ENCODE peak calls at places on chromosomes 13 and 19, in nine cellular contexts. B is tibial artery; L is effector CD4-positive, alpha-beta T cell; T is effector memory CD8-positive, alpha-beta T cell; K is H54; E is CD8-positive, alpha-beta T cell; O is substantia nigra; A is EL; R is stimulated activated naive CD4-positive, alpha-beta T cell treated with Interleukin-2 at 50 U/mL for 16 hours. M is an unnamed sample.

GRCh38 chr13:105363747-105364177 is 1171.7 kb downstream of the EFNB2 start:
- DNase-seq in B (no peak), L (no peak), T (no peak), K (no peak), E (no peak), O (no peak), A (no peak), R (no peak), M (no peak)

GRCh38 chr13:78147905-78148304 is 229.3 kb upstream of the EDNRB start:
- DNase-seq in B (no peak), L (no peak), T (no peak), K (no peak), E (no peak), O (no peak), A (peak), R (no peak), M (no peak)

GRCh38 chr19:53545271-53546065 is 7.5 kb downstream of the ZNF331 start:
- DNase-seq in B (no peak), L (no peak), T (no peak), K (peak), E (no peak), O (no peak), A (peak), R (no peak), M (no peak)

GRCh38 chr13:33172400-33172799 is 113.2 kb downstream of the STARD13 start:
- DNase-seq in B (no peak), L (no peak), T (no peak), K (no peak), E (no peak), O (no peak), A (no peak), R (no peak), M (no peak)

GRCh38 chr19:42081584-42082258 is 5.8 kb downstream of the ZNF574 start:
- DNase-seq in B (no peak), L (no peak), T (no peak), K (peak), E (no peak), O (no peak), A (peak), R (no peak), M (no peak)

GRCh38 chr19:11237321-11237720 is 2.1 kb upstream of the ANGPTL8 start:
- DNase-seq in B (no peak), L (no peak), T (no peak), K (no peak), E (no peak), O (no peak), A (no peak), R (no peak), M (no peak)

GRCh38 chr13:22049384-22049783 is 378.5 kb downstream of the FGF9 start:
- DNase-seq in B (no peak), L (no peak), T (no peak), K (no peak), E (no peak), O (no peak), A (no peak), R (no peak), M (no peak)

GRCh38 chr19:1773173-1773572 is 19.9 kb downstream of the ONECUT3 start:
- DNase-seq in B (no peak), L (no peak), T (no peak), K (peak), E (no peak), O (no peak), A (peak), R (no peak), M (no peak)

GRCh38 chr13:51804295-51805172 is 571 bp upstream of the DHRS12 start:
- DNase-seq in B (no peak), L (no peak), T (peak), K (no peak), E (no peak), O (peak), A (no peak), R (peak), M (peak)

GRCh38 chr19:49579193-49579592 is 1.2 kb downstream of the NOSIP start:
- DNase-seq in B (no peak), L (no peak), T (no peak), K (no peak), E (no peak), O (no peak), A (no peak), R (no peak), M (no peak)

GRCh38 chr13:67437246-67437645 is 207.1 kb upstream of the PCDH9 start:
- DNase-seq in B (no peak), L (no peak), T (no peak), K (no peak), E (no peak), O (no peak), A (no peak), R (no peak), M (no peak)

GRCh38 chr19:17762505-17763229 is 11.4 kb downstream of the FCHO1 start:
- DNase-seq in B (no peak), L (no peak), T (no peak), K (no peak), E (no peak), O (peak), A (peak), R (no peak), M (no peak)

GRCh38 chr19:5225486-5226345 is 114.9 kb downstream of the PTPRS start:
- DNase-seq in B (no peak), L (no peak), T (no peak), K (no peak), E (no peak), O (no peak), A (no peak), R (no peak), M (no peak)

GRCh38 chr19:13260883-13261653 is 110.9 kb downstream of the IER2 start:
- DNase-seq in B (no peak), L (no peak), T (no peak), K (peak), E (no peak), O (no peak), A (peak), R (peak), M (no peak)

GRCh38 chr13:25910243-25910642 is 141.6 kb downstream of the SHISA2 start:
- DNase-seq in B (no peak), L (no peak), T (no peak), K (no peak), E (no peak), O (no peak), A (no peak), R (no peak), M (no peak)

GRCh38 chr19:38073806-38074685 is 150.0 kb downstream of the DPF1 start:
- DNase-seq in B (no peak), L (no peak), T (no peak), K (no peak), E (no peak), O (peak), A (no peak), R (no peak), M (no peak)

GRCh38 chr13:90552702-90553101 is 794.8 kb upstream of the MIR17HG start:
- DNase-seq in B (no peak), L (no peak), T (no peak), K (no peak), E (no peak), O (no peak), A (no peak), R (no peak), M (no peak)

M was measured in hypothalamus.